ENCODE peak calls at places on chromosomes 3 and 15, in six cellular contexts. D is RWPE2, F is endothelial cell of umbilical vein, W is GM23338, C is H9, J is AG10803. L is an unnamed sample.

GRCh38 chr15:82021992-82022391 is 23.8 kb downstream of the MEX3B start:
- DNase-seq in F (no peak), D (peak), W (no peak), C (no peak), J (peak), L (no peak)

GRCh38 chr3:146469206-146470017 is at the start of gene PLSCR2:
- DNase-seq in F (peak), D (no peak), J (no peak), C (peak), W (peak), L (peak)

GRCh38 chr15:89836255-89837133 is 21.8 kb upstream of the ANPEP start:
- DNase-seq in J (peak), W (no peak), C (no peak), F (no peak), D (no peak), L (no peak)

GRCh38 chr3:69095636-69096035 is 10.9 kb downstream of the ARL6IP5 start:
- DNase-seq in F (no peak), W (no peak), D (no peak), C (no peak), J (no peak), L (no peak)

GRCh38 chr3:70273492-70273891 is 38.9 kb downstream of the MDFIC2 start:
- DNase-seq in F (no peak), J (no peak), C (no peak), W (peak), D (no peak), L (no peak)

GRCh38 chr15:78100886-78101285 is 8.5 kb downstream of the SH2D7 start:
- DNase-seq in D (no peak), W (no peak), C (no peak), F (no peak), J (no peak), L (no peak)

GRCh38 chr3:13346481-13347389 is 73.4 kb downstream of the NUP210 start:
- DNase-seq in F (no peak), J (no peak), D (no peak), C (peak), W (peak), L (peak)

GRCh38 chr15:66735909-66736305 is 33.9 kb downstream of the SMAD6 start:
- DNase-seq in W (no peak), C (no peak), F (no peak), D (no peak), J (no peak), L (no peak)

GRCh38 chr3:188421151-188421821 is 267.3 kb downstream of the LPP start:
- DNase-seq in F (peak), W (no peak), D (no peak), C (no peak), J (peak), L (no peak)

GRCh38 chr3:123406598-123406997 is 42.3 kb downstream of the ADCY5 start:
- DNase-seq in F (no peak), D (no peak), C (no peak), J (no peak), W (no peak), L (no peak)

GRCh38 chr3:1616715-1617114 is 482.0 kb upstream of the CNTN4 start:
- DNase-seq in J (no peak), C (no peak), F (no peak), D (no peak), W (no peak), L (no peak)

GRCh38 chr3:157248590-157249425 is 88.9 kb upstream of the CCNL1 start:
- DNase-seq in D (no peak), C (no peak), J (peak), W (no peak), F (peak), L (no peak)
- TF ChIP-seq CTCF in D (no peak), C (no peak), J (no peak), W (no peak), F (no peak), L (no peak)

GRCh38 chr3:186691676-186692075 is 25.5 kb upstream of the KNG1 start:
- DNase-seq in D (no peak), J (no peak), F (no peak), C (no peak), W (no peak), L (no peak)

GRCh38 chr3:186697510-186697909 is 19.6 kb upstream of the KNG1 start:
- DNase-seq in C (no peak), D (no peak), F (no peak), J (no peak), W (no peak), L (no peak)

GRCh38 chr3:186694288-186695032 is 22.7 kb upstream of the KNG1 start:
- DNase-seq in D (no peak), J (no peak), W (no peak), C (no peak), F (no peak), L (no peak)

DNA sequence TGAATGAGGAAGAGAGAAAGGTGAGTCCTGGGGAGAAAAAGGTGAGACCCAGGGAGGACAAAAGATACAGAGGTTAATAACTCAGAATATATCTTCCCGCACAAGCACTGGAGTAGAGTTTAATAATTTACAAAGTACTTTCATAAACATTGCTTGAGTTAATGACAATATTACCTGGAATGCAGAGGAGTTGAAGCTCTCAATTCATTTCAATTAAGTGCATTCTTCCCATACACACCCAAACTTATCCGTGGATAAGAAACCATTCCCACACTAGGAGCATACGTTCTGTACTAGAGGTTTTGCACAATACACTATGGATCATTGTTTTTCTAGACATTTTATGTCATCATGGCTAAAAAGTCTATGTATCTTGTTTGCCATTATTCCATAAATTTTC is 23.3 kb upstream of the KNG1 start:
- DNase-seq in F (no peak), C (no peak), D (no peak), J (no peak), W (no peak), L (no peak)
- TF ChIP-seq CTCF in F (no peak), C (no peak), D (no peak), J (no peak), W (no peak), L (no peak)

GRCh38 chr3:535566-536416 is 339.2 kb downstream of the CHL1 start:
- DNase-seq in C (peak), W (peak), F (no peak), D (no peak), J (peak), L (no peak)
- TF ChIP-seq CTCF in C (peak), W (peak), F (no peak), D (peak), J (no peak), L (no peak)

GRCh38 chr3:26281284-26281977 is 341.1 kb upstream of the LRRC3B start:
- DNase-seq in W (no peak), F (no peak), J (no peak), D (no peak), C (no peak), L (no peak)

GRCh38 chr3:26279091-26279490 is 343.5 kb upstream of the LRRC3B start:
- DNase-seq in F (no peak), J (no peak), W (no peak), D (no peak), C (no peak), L (no peak)

DNA sequence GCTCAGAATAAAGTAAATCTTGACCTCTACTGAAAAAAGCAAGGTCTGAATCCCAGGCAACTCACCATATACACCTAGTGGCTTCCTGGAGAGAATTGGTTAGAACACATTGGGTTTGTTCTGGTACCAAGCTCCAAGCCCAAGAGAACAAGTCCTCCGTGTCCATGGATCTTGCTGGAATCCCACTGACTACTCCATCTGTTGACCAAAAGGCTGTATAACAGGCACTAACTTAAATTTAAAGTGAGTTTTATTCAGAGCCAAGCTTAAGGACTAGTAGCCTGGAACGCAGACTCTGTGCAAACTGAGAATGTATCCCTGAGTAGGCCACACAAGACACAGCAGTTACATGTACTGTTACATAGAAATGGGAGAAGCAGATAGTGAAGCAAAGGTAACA is 342.1 kb upstream of the LRRC3B start:
- DNase-seq in W (peak), J (no peak), D (no peak), F (no peak), C (no peak), L (no peak)
- TF ChIP-seq CTCF in W (peak), J (no peak), D (no peak), F (no peak), C (peak), L (no peak)